ENCODE peak calls at places on chromosomes 2 and 18, in five cellular contexts. I, P, G, F and V are unnamed samples.

GRCh38 chr18:21897811-21898210 is 157.2 kb downstream of the MIB1 start:
- DNase-seq in G (peak; percentile 42), F (peak; percentile 24), P (peak; percentile 67), I (no peak), V (peak; percentile 3)

GRCh38 chr2:104849618-104850097 is 4.3 kb upstream of the POU3F3 start:
- DNase-seq in F (peak; percentile 19), I (peak; percentile 65), P (peak; percentile 77), G (peak; percentile 45), V (no peak)

GRCh38 chr2:201257941-201258665 is 2.2 kb upstream of the CASP8 start:
- DNase-seq in F (peak; percentile 91), I (peak; percentile 77), P (peak; percentile 92), G (peak; percentile 79), V (peak; percentile 97)

GRCh38 chr2:98519156-98519555 is 74.5 kb downstream of the INPP4A start:
- DNase-seq in P (no peak), I (no peak), F (no peak), G (peak; percentile 50), V (no peak)

GRCh38 chr2:141417246-141417797 is 713.5 kb downstream of the LRP1B start:
- DNase-seq in I (no peak), F (no peak), G (peak; percentile 4), P (no peak), V (no peak)

GRCh38 chr2:105406221-105406620 is 7.4 kb upstream of the FHL2 start:
- DNase-seq in I (peak; percentile 92), F (no peak), G (peak; percentile 87), P (peak; percentile 76), V (no peak)

GRCh38 chr2:38509322-38509946 is 93.3 kb downstream of the HNRNPLL start:
- DNase-seq in I (no peak), P (peak; percentile 75), G (peak; percentile 82), F (no peak), V (no peak)

GRCh38 chr2:147096671-147097070 is 748.2 kb upstream of the ACVR2A start:
- DNase-seq in G (no peak), F (no peak), P (peak; percentile 26), I (no peak), V (no peak)

GRCh38 chr18:6960656-6961055 is 156.9 kb downstream of the LAMA1 start:
- DNase-seq in P (peak; percentile 43), F (no peak), I (no peak), G (peak; percentile 65), V (no peak)

GRCh38 chr2:222959358-222959757 is 92.6 kb upstream of the KCNE4 start:
- DNase-seq in G (peak; percentile 87), P (peak; percentile 84), I (peak; percentile 94), F (peak; percentile 96), V (no peak)

GRCh38 chr2:206736935-206737334 is 18.7 kb upstream of the DYTN start:
- DNase-seq in F (no peak), G (no peak), P (no peak), I (no peak), V (no peak)

GRCh38 chr2:156593011-156593921 is 157.1 kb downstream of the GPD2 start:
- DNase-seq in G (no peak), P (no peak), I (no peak), F (no peak), V (no peak)

GRCh38 chr2:162300271-162300670 is 18.2 kb downstream of the IFIH1 start:
- DNase-seq in I (no peak), F (no peak), P (no peak), G (no peak), V (no peak)

GRCh38 chr2:218367415-218368149 is 10.9 kb downstream of the CATIP start:
- DNase-seq in P (peak; percentile 87), I (peak; percentile 63), G (peak; percentile 32), F (peak; percentile 86), V (peak; percentile 58)

DNA sequence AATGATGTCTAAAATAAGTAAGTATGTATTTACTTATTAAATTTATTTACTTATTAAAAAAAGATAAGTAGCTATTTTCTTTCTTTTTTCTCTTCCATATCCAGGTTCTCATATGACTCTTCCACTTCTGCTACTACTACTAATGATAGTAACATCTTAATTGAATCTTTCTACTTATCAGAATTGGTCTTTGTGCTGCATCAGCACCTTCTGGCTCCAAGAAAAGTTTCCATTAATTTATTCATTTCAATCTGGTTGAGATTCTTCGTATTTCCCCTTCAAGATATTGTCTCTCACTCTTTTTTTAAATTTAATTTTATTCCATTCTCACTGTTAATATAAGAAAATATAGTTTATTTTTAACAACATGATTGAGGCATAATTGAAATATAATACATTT is 1675.4 kb downstream of the DPP10 start:
- DNase-seq in P (no peak), F (no peak), I (no peak), G (no peak), V (no peak)
- H3K36me3 ChIP-seq in P (no peaks in the 10 kb centered on the region), F (no peaks in the 10 kb centered on the region), I (no peaks in the 10 kb centered on the region), G (no peaks in the 10 kb centered on the region), V (no peaks in the 10 kb centered on the region)

DNA sequence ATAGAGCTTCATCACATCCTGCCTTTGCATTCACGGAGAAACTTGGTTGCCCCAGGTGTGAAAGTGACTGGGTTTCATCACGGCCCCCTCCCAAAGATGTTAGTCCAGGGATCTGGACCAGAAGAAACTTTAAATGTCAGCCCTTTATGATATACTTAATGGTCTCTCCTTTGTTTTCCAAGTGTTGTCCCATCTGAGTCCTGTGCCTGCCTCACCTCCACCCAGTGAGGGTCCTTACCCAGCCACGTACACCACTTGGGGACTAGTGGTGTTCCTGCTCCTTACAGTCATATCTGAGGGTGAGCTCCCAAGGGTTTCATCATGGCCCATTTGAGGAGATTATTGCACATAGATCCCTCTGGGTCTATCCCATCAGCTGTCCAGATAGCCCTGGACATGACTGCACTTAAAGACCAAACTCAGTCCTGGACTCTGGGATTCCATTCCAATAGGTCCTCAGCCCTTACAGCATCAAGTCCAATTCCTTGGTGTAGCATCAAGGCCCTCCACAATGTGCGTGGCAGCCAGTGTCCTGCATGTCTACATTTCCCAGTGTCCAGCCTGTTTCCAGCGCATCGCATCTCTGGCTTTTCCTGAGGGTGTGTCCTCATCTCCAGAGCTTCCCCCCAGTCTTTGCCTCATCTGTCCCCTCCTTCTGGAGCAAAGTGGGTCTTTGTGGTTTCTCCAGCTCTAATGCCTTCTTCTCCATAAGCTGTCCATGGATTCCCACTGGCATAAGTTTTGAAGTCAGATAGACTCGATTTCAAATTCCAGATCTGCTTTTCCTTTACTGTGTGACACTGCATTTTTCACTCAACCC is 351.6 kb downstream of the MYCN start:
- DNase-seq in G (no peak), P (no peak), F (no peak), I (no peak), V (no peak)
- H3K27ac ChIP-seq in G (no peak overlapping the region), P (no peak overlapping the region), F (no peak overlapping the region), I (no peak overlapping the region), V (no peak overlapping the region)

DNA sequence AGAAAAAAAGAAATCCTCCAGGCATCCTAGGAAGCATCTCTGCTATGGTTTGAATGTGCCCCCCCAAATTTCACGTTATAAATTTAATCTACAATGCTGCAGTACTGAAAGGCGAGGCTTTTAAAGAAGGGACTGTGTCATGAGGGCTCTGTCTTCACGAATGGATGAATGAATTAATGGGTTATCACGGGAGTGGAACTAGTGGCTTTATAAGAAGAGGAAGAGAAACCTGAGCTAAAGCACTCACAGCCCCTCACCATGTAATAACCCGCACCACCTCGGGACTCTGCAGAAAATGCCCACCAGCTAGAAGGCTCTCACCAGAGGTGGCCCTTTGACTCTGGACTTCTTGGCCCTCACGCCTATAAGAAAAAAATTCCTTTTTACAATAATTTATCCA is 27.6 kb downstream of the RNU4ATAC start:
- DNase-seq in G (no peak), I (no peak), F (no peak), P (no peak), V (no peak)
- H3K4me1 ChIP-seq in G (peaks cover 12% of the 10 kb centered on the region), I (peaks cover 23% of the 10 kb centered on the region), F (no peaks in the 10 kb centered on the region), P (peaks cover 19% of the 10 kb centered on the region), V (peaks cover 3% of the 10 kb centered on the region)

DNA sequence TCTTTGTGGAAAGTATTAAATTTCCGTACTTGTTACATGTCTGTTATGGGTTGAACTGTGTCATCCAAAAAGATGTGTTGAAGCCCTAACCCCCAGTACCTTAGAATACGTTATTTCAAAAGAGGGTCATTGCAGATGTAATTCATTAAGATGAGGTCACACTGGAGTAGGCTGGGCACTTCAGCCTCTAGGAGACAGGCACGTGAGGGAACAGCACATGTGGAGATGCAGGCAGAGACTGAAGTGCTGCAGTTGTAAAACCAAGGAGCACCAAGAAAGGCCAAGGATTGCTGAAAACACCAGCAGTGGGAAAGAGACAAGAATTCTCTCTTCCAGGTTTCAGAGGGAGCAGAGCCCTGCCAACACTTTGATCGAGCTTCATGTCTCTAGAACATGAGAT is 4.6 kb upstream of the RHBDD1 start:
- DNase-seq in F (no peak), P (no peak), I (no peak), G (no peak), V (no peak)
- H3K36me3 ChIP-seq in F (peaks cover 3% of the 10 kb centered on the region), P (no peaks in the 10 kb centered on the region), I (peaks cover 3% of the 10 kb centered on the region), G (no peaks in the 10 kb centered on the region), V (peaks cover 6% of the 10 kb centered on the region)